ENCODE peak calls at places on chromosomes 11 and 22, in five cellular contexts. Z is HFFc6, W is cardiac muscle cell, Q is smooth muscle cell of the brain vasculature, O is mesenchymal stem cell. X is an unnamed sample.

GRCh38 chr11:60974726-60975125 is 3.2 kb downstream of the CD6 start:
- DNase-seq in Z (no peak), Q (no peak), O (no peak), W (no peak), X (no peak)

GRCh38 chr22:43329061-43329460 is 14.1 kb downstream of the SCUBE1 start:
- DNase-seq in Z (no peak), O (no peak), Q (no peak), W (no peak), X (no peak)

GRCh38 chr11:27518522-27518921 is 12.0 kb upstream of the LIN7C start:
- DNase-seq in Q (no peak), O (no peak), W (no peak), Z (no peak), X (no peak)

GRCh38 chr11:119785131-119785530 is 56.1 kb upstream of the NECTIN1 start:
- DNase-seq in O (no peak), Z (no peak), Q (no peak), W (no peak), X (no peak)

GRCh38 chr11:128042290-128042751 is 545.0 kb downstream of the ETS1 start:
- DNase-seq in Z (no peak), W (no peak), O (no peak), Q (no peak), X (no peak)

GRCh38 chr11:78790784-78791183 is 216.1 kb upstream of the NARS2 start:
- DNase-seq in Z (no peak), O (no peak), Q (no peak), W (no peak), X (no peak)

GRCh38 chr11:45023065-45023365 is 72.3 kb upstream of the TP53I11 start:
- DNase-seq in W (no peak), Q (no peak), O (no peak), Z (peak; percentile 8), X (no peak)

GRCh38 chr11:45652781-45653180 is 12.6 kb downstream of the CHST1 start:
- DNase-seq in W (peak; percentile 76), Q (no peak), O (no peak), Z (peak; percentile 63), X (no peak)

GRCh38 chr22:35611200-35611890 is 5.8 kb downstream of the MB start:
- DNase-seq in W (no peak), Q (no peak), Z (no peak), O (no peak), X (no peak)

GRCh38 chr11:32446227-32446626 is 10.9 kb upstream of the WT1 start:
- DNase-seq in W (no peak), Q (no peak), O (no peak), Z (no peak), X (no peak)

X was measured in SK-N-MC.